ENCODE peak calls at places on chromosomes 3 and 15, in five cellular contexts. M is CD4-positive, alpha-beta memory T cell; I is NT2/D1; T is neural progenitor cell; H is uterus. L is an unnamed sample.

GRCh38 chr15:63601026-63601726 is 4.0 kb downstream of the FBXL22 start:
- DNase-seq in M (peak; percentile 61), H (peak; percentile 33), I (no peak), T (peak; percentile 59), L (no peak)

GRCh38 chr3:188262913-188263683 is 109.1 kb downstream of the LPP start:
- DNase-seq in T (no peak), I (no peak), M (no peak), H (no peak), L (no peak)

GRCh38 chr3:47479826-47480160 is 4.1 kb upstream of the SCAP start:
- DNase-seq in T (no peak), M (no peak), I (no peak), H (no peak), L (no peak)

GRCh38 chr15:86165263-86166204 is 85.9 kb downstream of the AGBL1 start:
- DNase-seq in I (no peak), H (no peak), M (no peak), T (no peak), L (no peak)

GRCh38 chr3:110774496-110775265 is 296.9 kb upstream of the NECTIN3 start:
- DNase-seq in T (no peak), M (no peak), I (no peak), H (no peak), L (no peak)

GRCh38 chr3:116667324-116667723 is 42.3 kb upstream of the TUSC7 start:
- DNase-seq in H (no peak), M (no peak), I (no peak), T (no peak), L (no peak)

GRCh38 chr3:48609088-48610005 is at the start of gene UQCRC1:
- DNase-seq in M (peak; percentile 93), T (peak; percentile 98), I (peak; percentile 95), H (peak; percentile 94), L (peak; percentile 90)

GRCh38 chr3:30768703-30769550 is 125.5 kb downstream of the GADL1 start:
- DNase-seq in M (peak; percentile 56), T (peak; percentile 81), I (peak; percentile 60), H (peak; percentile 69), L (peak; percentile 77)

GRCh38 chr3:195441971-195442572 is 748 bp downstream of the ACAP2 start:
- DNase-seq in H (peak; percentile 24), I (no peak), T (peak; percentile 63), M (peak; percentile 45), L (peak; percentile 70)

GRCh38 chr15:90818251-90819210 is 49.9 kb upstream of the FURIN start:
- DNase-seq in T (peak; percentile 57), H (no peak), I (no peak), M (no peak), L (no peak)

GRCh38 chr3:51933471-51934138 is 8.1 kb downstream of the RRP9 start:
- DNase-seq in I (no peak), H (no peak), M (no peak), T (no peak), L (peak; percentile 18)

GRCh38 chr15:44435893-44436667 is 8.7 kb downstream of the CTDSPL2 start:
- DNase-seq in T (no peak), H (no peak), M (no peak), I (no peak), L (no peak)

DNA sequence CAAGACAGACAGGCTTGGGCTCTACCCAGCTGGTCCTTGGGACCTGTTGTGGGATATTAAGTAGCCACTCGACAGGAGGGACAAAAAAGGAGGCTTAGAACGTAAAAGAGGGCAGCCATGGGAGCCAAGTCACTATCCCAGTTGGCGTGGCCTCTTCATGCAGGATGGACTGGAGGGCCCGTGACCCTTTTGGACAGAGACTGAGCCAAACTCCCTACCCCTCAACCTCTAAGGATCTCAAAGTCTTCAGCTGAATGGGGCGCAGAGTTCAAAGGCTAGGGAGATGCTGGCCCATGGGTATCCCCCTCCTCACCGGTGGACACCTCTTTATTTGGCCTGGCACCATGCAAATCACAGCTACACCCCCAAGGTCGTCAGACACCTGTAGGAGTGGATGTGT is 57.8 kb upstream of the SEC13 start:
- DNase-seq in H (no peak), T (no peak), M (no peak), I (no peak), L (no peak)
- H3K27me3 ChIP-seq in H (no peaks in the 10 kb centered on the region), T (no peaks in the 10 kb centered on the region), M (no peaks in the 10 kb centered on the region), I (peaks cover 3% of the 10 kb centered on the region), L (no peaks in the 10 kb centered on the region)

DNA sequence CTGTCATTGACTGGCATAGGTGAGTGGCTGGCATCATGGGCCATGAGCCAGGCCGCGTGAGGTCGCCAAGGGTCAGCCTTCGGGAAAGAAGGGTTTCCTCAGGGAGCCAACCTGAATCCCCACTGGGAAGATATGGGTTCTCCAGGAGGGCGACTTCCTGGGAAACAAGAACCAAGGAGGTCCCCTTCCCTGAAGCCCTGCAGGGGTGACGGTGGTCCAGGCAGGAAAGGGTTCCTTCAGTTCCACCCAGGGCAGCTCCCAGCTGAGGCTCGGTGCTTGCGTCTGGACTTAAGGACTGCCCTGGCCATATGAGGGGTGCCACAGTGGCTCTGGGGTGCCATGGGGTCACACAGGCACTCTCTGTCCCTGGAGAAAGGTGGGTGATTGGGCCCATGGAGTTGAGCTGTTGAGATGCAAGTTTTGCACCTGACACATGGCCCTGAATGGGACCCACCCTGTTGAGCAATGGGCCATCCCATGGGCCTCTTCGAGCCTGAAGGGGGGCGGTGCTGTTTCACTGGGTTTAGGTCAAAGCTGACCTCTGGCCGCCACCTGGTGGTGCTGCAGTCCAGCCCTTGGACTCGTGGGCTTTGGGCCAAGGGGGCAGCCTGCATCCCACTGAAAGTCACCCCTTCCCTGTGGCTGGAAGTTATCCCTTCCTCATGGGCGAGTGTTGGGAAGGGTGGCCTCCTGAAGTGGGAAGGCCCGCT is 228.1 kb downstream of the SNRPN start:
- DNase-seq in H (no peak), M (no peak), T (no peak), I (no peak), L (peak; percentile 23)
- H3K9me3 ChIP-seq in H (no peaks in the 10 kb centered on the region), M (no peaks in the 10 kb centered on the region), T (no peaks in the 10 kb centered on the region), I (no peaks in the 10 kb centered on the region), L (no peaks in the 10 kb centered on the region)

GRCh38 chr3:127819656-127820055 is 2.7 kb downstream of the MGLL start:
- DNase-seq in H (no peak), I (no peak), T (no peak), M (no peak), L (no peak)
- H3K4me3 ChIP-seq in H (no peak overlapping the region), I (no peak overlapping the region), T (no peak overlapping the region), M (no peak overlapping the region), L (peak overlapping the region; percentile 85)

GRCh38 chr3:42263354-42264346 is 2.3 kb downstream of the CCK start:
- DNase-seq in M (no peak), T (peak; percentile 56), H (no peak), I (no peak), L (no peak)
- H3K27me3 ChIP-seq in M (peaks cover 17% of the 10 kb centered on the region), T (peaks cover 38% of the 10 kb centered on the region), H (no peaks in the 10 kb centered on the region), I (peaks cover 22% of the 10 kb centered on the region), L (peaks cover 15% of the 10 kb centered on the region)

DNA sequence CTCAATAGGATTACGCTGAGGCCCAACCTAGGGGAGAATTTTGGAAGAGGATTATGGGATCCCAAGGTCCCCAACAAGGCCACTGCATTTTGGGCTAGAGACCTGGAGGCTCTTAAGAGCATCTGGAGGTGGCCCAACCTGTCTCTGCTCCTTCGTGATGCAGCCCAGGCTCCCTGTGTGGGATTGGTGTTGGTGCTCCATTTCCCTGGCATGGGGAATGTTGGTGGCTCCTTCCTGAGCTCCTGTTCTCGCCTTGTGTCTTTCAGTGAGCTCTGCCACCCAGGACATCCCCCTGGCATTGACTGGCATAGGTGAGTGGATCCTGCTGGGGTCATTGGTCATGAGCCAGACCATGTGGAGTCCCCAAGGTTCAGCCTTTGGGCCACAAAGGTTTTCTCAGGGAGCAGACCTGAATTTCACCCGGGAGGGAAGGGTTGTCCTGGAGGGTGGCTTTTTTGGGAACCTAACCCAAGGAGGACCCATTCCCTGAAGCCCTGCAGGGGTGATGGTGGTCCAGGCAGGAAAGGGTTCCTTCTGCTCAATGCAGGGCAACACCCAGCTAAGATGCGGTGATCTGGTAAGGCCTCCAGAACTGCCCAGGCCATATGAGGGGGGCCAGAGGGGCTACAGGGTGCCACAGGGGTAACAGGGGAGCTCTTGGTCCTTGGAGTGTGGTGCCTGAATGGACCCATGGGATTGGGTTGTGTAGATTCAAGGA is 202.5 kb downstream of the UBE3A start:
- DNase-seq in I (no peak), T (no peak), H (no peak), M (no peak), L (no peak)
- H3K9me3 ChIP-seq in I (no peaks in the 10 kb centered on the region), T (no peaks in the 10 kb centered on the region), H (no peaks in the 10 kb centered on the region), M (peaks cover 7% of the 10 kb centered on the region), L (no peaks in the 10 kb centered on the region)

GRCh38 chr3:102259636-102260035 is 175.2 kb upstream of the ZPLD1 start:
- DNase-seq in H (no peak), T (no peak), M (no peak), I (no peak), L (no peak)
- H3K4me3 ChIP-seq in H (no peak overlapping the region), T (no peak overlapping the region), M (no peak overlapping the region), I (no peak overlapping the region), L (no peak overlapping the region)

GRCh38 chr3:126666600-126667528 is 11.9 kb upstream of the TXNRD3 start:
- DNase-seq in T (no peak), M (no peak), H (no peak), I (no peak), L (no peak)
- H3K27me3 ChIP-seq in T (peaks cover 52% of the 10 kb centered on the region), M (no peaks in the 10 kb centered on the region), H (no peaks in the 10 kb centered on the region), I (no peaks in the 10 kb centered on the region), L (no peaks in the 10 kb centered on the region)

GRCh38 chr3:129688310-129688895 is 81.9 kb upstream of the PLXND1 start:
- DNase-seq in T (peak; percentile 96), H (peak; percentile 68), I (peak; percentile 30), M (no peak), L (peak; percentile 88)

GRCh38 chr3:129686941-129687340 is 80.5 kb upstream of the PLXND1 start:
- DNase-seq in I (no peak), H (no peak), T (no peak), M (no peak), L (no peak)

GRCh38 chr3:129689036-129689435 is 82.6 kb upstream of the PLXND1 start:
- DNase-seq in H (no peak), I (no peak), T (no peak), M (no peak), L (no peak)

GRCh38 chr3:129690406-129690805 is 83.9 kb upstream of the PLXND1 start:
- DNase-seq in M (peak; percentile 63), I (peak; percentile 75), T (peak; percentile 82), H (no peak), L (no peak)

GRCh38 chr3:129687586-129688125 is 81.2 kb upstream of the PLXND1 start:
- DNase-seq in I (no peak), T (no peak), M (no peak), H (no peak), L (no peak)
- H3K9me3 ChIP-seq in I (no peaks in the 10 kb centered on the region), T (no peaks in the 10 kb centered on the region), M (no peaks in the 10 kb centered on the region), H (no peaks in the 10 kb centered on the region), L (no peaks in the 10 kb centered on the region)

GRCh38 chr15:74888716-74889115 is 1.1 kb upstream of the MPI start:
- DNase-seq in T (no peak), M (no peak), H (no peak), I (no peak), L (no peak)
- H3K4me3 ChIP-seq in T (no peak overlapping the region), M (no peak overlapping the region), H (no peak overlapping the region), I (no peak overlapping the region), L (no peak overlapping the region)

L was measured in right atrium auricular region.